ENCODE peak calls at places on chromosomes 7 and 10, in four cellular contexts. G, I, W and K are unnamed samples.

GRCh38 chr7:44384586-44385383 is 59.4 kb upstream of the CAMK2B start:
- DNase-seq in W (peak; percentile 11), I (no peak), G (no peak), K (no peak)

GRCh38 chr10:34343764-34344163 is 471.3 kb downstream of the PARD3 start:
- DNase-seq in G (no peak), W (no peak), I (no peak), K (no peak)

GRCh38 chr7:114919587-114919986 is 2.3 kb upstream of the MDFIC start:
- DNase-seq in I (no peak), W (no peak), G (no peak), K (no peak)

GRCh38 chr7:135143874-135144668 is 3.8 kb upstream of the TMEM140 start:
- DNase-seq in G (no peak), I (no peak), W (no peak), K (no peak)

GRCh38 chr10:51667992-51668689 is 31.3 kb downstream of the CSTF2T start:
- DNase-seq in G (no peak), W (no peak), I (no peak), K (no peak)

GRCh38 chr7:30562498-30562897 is 32.2 kb upstream of the GARS1 start:
- DNase-seq in W (no peak), G (no peak), I (no peak), K (no peak)

GRCh38 chr7:81846398-81846797 is 76.6 kb upstream of the HGF start:
- DNase-seq in W (peak; percentile 26), I (no peak), G (no peak), K (no peak)

GRCh38 chr7:39535720-39536119 is 30.5 kb upstream of the YAE1 start:
- DNase-seq in G (no peak), I (no peak), W (no peak), K (no peak)

GRCh38 chr10:77872947-77873557 is 53.5 kb downstream of the DLG5 start:
- DNase-seq in I (no peak), W (no peak), G (no peak), K (no peak)

GRCh38 chr7:72430531-72430930 is 18.4 kb upstream of the CALN1 start:
- DNase-seq in W (no peak), G (no peak), I (no peak), K (no peak)

GRCh38 chr7:39753823-39754325 is 130.5 kb downstream of the RALA start:
- DNase-seq in W (no peak), G (no peak), I (no peak), K (no peak)

GRCh38 chr10:126659750-126660149 is 10.7 kb downstream of the C10orf90 start:
- DNase-seq in G (no peak), W (no peak), I (no peak), K (no peak)

GRCh38 chr7:54989826-54990225 is 29.0 kb upstream of the EGFR start:
- DNase-seq in W (no peak), G (no peak), I (no peak), K (no peak)

GRCh38 chr7:151244156-151244870 is 4.2 kb downstream of the SMARCD3 start:
- DNase-seq in G (no peak), W (no peak), I (no peak), K (peak; percentile 60)

GRCh38 chr7:1745018-1745532 is 75.0 kb downstream of the ELFN1 start:
- DNase-seq in I (no peak), G (no peak), W (no peak), K (no peak)

GRCh38 chr10:35447693-35448407 is 111.5 kb downstream of the CCNY start:
- DNase-seq in G (no peak), W (no peak), I (no peak), K (peak; percentile 20)

GRCh38 chr7:132709971-132710567 is 133.8 kb upstream of the PLXNA4 start:
- DNase-seq in G (no peak), I (no peak), W (no peak), K (no peak)

GRCh38 chr7:831596-832291 is 532 bp upstream of the SUN1 start:
- DNase-seq in W (no peak), G (no peak), I (no peak), K (no peak)

GRCh38 chr7:28503396-28503795 is 91.1 kb downstream of the CREB5 start:
- DNase-seq in I (no peak), G (no peak), W (no peak), K (no peak)

DNA sequence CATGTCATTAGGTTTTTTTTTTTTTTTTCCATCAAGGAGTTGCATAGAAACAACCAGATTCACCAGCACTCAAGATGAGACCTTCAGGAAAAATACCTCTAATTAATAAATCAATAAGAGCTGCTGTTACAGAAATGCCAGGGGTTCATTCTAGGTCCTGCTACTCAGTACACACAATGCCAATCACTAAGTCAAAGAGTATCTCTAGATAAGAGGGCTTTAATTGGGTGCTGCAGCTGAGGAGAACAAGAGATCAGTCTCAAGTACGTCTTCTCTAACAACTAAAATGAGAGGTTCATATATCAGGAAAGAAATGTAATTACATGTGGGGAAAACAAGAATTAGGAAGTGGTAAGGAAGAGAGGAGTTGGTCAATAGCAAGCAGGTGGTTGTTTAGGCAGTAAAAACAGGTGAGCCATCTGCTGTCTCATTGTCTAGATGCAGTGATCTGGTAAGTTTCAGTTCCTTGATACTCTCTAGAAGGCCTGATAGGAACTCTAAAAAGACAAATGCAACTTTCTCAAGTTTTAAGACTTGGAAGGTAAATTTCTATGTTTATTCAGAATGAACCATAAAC is 272.9 kb upstream of the ZWINT start:
- DNase-seq in G (no peak), I (no peak), W (no peak), K (no peak)
- H3K4me3 ChIP-seq in G (no peak overlapping the region), I (no peak overlapping the region), W (no peak overlapping the region), K (no peak overlapping the region)

DNA sequence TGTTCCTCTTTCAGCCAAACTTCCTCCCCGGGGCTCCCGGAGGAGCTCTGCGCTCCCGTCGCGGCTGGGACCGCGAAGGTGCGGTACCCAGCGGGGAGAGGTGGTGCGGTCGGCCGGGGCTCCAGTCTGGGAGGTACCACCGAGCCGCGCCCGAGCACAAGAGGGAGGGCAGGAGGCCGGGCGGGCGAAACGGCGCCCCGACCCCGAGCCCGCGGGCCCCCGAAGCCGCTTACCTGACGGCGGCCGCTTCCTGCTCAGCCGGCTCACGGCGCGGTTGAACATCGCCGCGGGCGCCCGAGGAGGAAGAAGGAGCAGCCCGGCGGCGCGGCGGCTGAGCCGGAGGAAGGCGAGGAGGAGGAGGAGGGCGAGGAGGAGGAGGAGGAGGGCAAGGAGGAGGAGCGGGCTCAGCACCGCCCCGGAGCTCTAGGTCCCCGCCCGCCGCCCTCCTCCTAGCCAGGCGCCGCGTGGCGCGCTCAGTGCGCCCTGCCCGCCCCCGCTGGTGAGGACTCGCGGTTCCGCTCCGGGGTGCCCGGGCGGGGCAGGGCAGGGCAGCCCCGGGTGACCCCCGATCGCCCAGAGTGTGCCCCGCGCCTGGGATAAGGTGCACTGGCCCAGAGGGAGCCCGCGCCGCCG is at the start of gene RGS10:
- DNase-seq in W (peak; percentile 68), G (peak; percentile 94), I (peak; percentile 67), K (peak; percentile 33)
- TF ChIP-seq POLR2A in W (no peak), G (peak; percentile 76), I (peak; percentile 73), K (peak; percentile 42)

DNA sequence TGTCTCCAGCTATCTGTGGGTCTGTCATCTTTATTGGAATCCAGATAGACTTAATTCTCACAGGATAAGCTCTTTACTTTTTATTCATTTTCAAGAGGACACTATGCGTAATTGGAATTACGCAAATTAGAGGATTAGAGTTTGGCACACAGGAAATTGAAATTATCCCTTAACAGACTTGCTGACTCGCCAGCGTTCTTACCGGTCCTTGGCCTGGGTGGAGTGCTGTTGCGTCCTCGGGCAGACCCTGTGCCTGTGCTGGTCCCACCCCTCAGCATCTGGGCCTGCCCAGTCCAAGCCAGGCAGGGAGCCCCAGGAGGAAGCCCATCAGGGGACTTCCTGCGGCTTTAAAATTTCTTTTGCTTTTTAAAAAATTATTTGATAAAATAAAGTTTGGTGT is 101.8 kb downstream of the MKI67 start:
- DNase-seq in I (no peak), W (no peak), G (peak; percentile 58), K (no peak)
- H3K4me3 ChIP-seq in I (no peak overlapping the region), W (no peak overlapping the region), G (no peak overlapping the region), K (no peak overlapping the region)

GRCh38 chr7:83613232-83613631 is 35.7 kb downstream of the SEMA3E start:
- DNase-seq in I (no peak), W (no peak), G (no peak), K (no peak)

GRCh38 chr7:83610649-83611304 is 38.2 kb downstream of the SEMA3E start:
- DNase-seq in I (no peak), G (no peak), W (no peak), K (no peak)

GRCh38 chr7:83611776-83612175 is 37.2 kb downstream of the SEMA3E start:
- DNase-seq in W (no peak), G (no peak), I (no peak), K (no peak)

GRCh38 chr7:83614112-83614511 is 34.8 kb downstream of the SEMA3E start:
- DNase-seq in W (no peak), I (no peak), G (no peak), K (no peak)
- TF ChIP-seq POLR2A in W (no peak), I (no peak), G (no peak), K (no peak)